ENCODE peak calls at places on chromosome 4, in six cellular contexts. K, A, W, Z, S and P are unnamed samples. For H3K27me3, the result is how much of the 10 kb centered on the place peaks cover.

GRCh38 chr4:171929477-171929876 is 116.3 kb downstream of the GALNTL6 start:
- DNase-seq in K (no peak), A (no peak), W (no peak), Z (no peak), S (no peak), P (no peak)

GRCh38 chr4:65508169-65508568 is 162.1 kb downstream of the EPHA5 start:
- DNase-seq in K (no peak), A (no peak), W (peak), Z (peak), S (no peak), P (no peak)

GRCh38 chr4:79209822-79210635 is 115.8 kb downstream of the NAA11 start:
- DNase-seq in K (no peak), A (no peak), W (no peak), Z (no peak), S (peak), P (peak)

GRCh38 chr4:75189976-75190375 is 257.1 kb downstream of the PARM1 start:
- DNase-seq in K (no peak), A (no peak), W (no peak), Z (peak), S (no peak), P (no peak)

GRCh38 chr4:87049508-87049907 is 114.7 kb downstream of the AFF1 start:
- DNase-seq in K (no peak), A (no peak), W (no peak), Z (no peak), S (no peak), P (no peak)

GRCh38 chr4:128335541-128335940 is 47.9 kb upstream of the PGRMC2 start:
- DNase-seq in K (no peak), A (no peak), W (no peak), Z (no peak), S (no peak), P (no peak)

GRCh38 chr4:164931551-164932324 is 45.7 kb downstream of the TRIM61 start:
- DNase-seq in K (no peak), A (no peak), W (no peak), Z (no peak), S (peak), P (peak)

GRCh38 chr4:104418313-104418712 is 76.4 kb downstream of the CXXC4 start:
- DNase-seq in K (no peak), A (no peak), W (no peak), Z (no peak), S (no peak), P (no peak)

GRCh38 chr4:89334311-89334710 is 26.7 kb upstream of the GPRIN3 start:
- DNase-seq in K (no peak), A (no peak), W (no peak), Z (no peak), S (no peak), P (no peak)

GRCh38 chr4:35325908-35326453 is 918.3 kb downstream of the ARAP2 start:
- DNase-seq in K (no peak), A (no peak), W (no peak), Z (no peak), S (no peak), P (no peak)

GRCh38 chr4:182169987-182170386 is 73.2 kb upstream of the TENM3 start:
- DNase-seq in K (no peak), A (no peak), W (no peak), Z (no peak), S (no peak), P (no peak)

GRCh38 chr4:73864365-73864764 is 4.8 kb upstream of the CXCL1 start:
- DNase-seq in K (no peak), A (no peak), W (no peak), Z (no peak), S (peak), P (no peak)

GRCh38 chr4:7861440-7861881 is 78.2 kb downstream of the AFAP1 start:
- DNase-seq in K (peak), A (peak), W (peak), Z (peak), S (peak), P (peak)

GRCh38 chr4:94221930-94222329 is 14.3 kb downstream of the SMARCAD1 start:
- DNase-seq in K (no peak), A (no peak), W (no peak), Z (no peak), S (no peak), P (no peak)

GRCh38 chr4:88792268-88792781 is 94.7 kb upstream of the NAP1L5 start:
- DNase-seq in K (no peak), A (no peak), W (peak), Z (peak), S (peak), P (peak)

GRCh38 chr4:143406523-143406922 is 69.8 kb downstream of the GAB1 start:
- DNase-seq in K (no peak), A (no peak), W (no peak), Z (peak), S (no peak), P (no peak)

GRCh38 chr4:1684756-1685603 is 867 bp upstream of the FAM53A start:
- DNase-seq in K (no peak), A (no peak), W (no peak), Z (no peak), S (no peak), P (no peak)

GRCh38 chr4:61773655-61774245 is 573.6 kb downstream of the ADGRL3 start:
- DNase-seq in K (no peak), A (no peak), W (no peak), Z (no peak), S (no peak), P (no peak)

GRCh38 chr4:185811509-185812364 is at the start of gene SORBS2:
- DNase-seq in K (no peak), A (no peak), W (peak), Z (peak), S (peak), P (no peak)

GRCh38 chr4:92328095-92328494 is 24.3 kb downstream of the GRID2 start:
- DNase-seq in K (no peak), A (no peak), W (no peak), Z (no peak), S (no peak), P (no peak)

GRCh38 chr4:2830632-2831610 is 12.7 kb upstream of the ADD1 start:
- DNase-seq in K (no peak), A (no peak), W (no peak), Z (no peak), S (no peak), P (no peak)

GRCh38 chr4:64341711-64342110 is 67.5 kb downstream of the TECRL start:
- DNase-seq in K (no peak), A (no peak), W (no peak), Z (no peak), S (no peak), P (no peak)

GRCh38 chr4:166012129-166013078 is 139.4 kb downstream of the TLL1 start:
- DNase-seq in K (no peak), A (no peak), W (no peak), Z (no peak), S (no peak), P (no peak)

GRCh38 chr4:81194286-81194685 is 20.7 kb downstream of the PRKG2 start:
- DNase-seq in K (no peak), A (no peak), W (no peak), Z (no peak), S (no peak), P (no peak)

GRCh38 chr4:188147176-188147575 is 7.9 kb downstream of the TRIML1 start:
- DNase-seq in K (no peak), A (no peak), W (no peak), Z (no peak), S (no peak), P (no peak)

GRCh38 chr4:91171217-91171616 is 1044.0 kb downstream of the CCSER1 start:
- DNase-seq in K (no peak), A (no peak), W (no peak), Z (no peak), S (no peak), P (no peak)

GRCh38 chr4:87100093-87100634 is 120.3 kb downstream of the KLHL8 start:
- DNase-seq in K (no peak), A (peak), W (no peak), Z (no peak), S (no peak), P (no peak)

GRCh38 chr4:36815536-36815935 is 429.0 kb upstream of the NWD2 start:
- DNase-seq in K (no peak), A (no peak), W (no peak), Z (no peak), S (no peak), P (no peak)
- H3K27me3 ChIP-seq in K (under half), A (under half), W (under half), Z (under half), S (under half), P (under half)

GRCh38 chr4:15425520-15425919 is 2.3 kb upstream of the C1QTNF7 start:
- DNase-seq in K (no peak), A (no peak), W (no peak), Z (no peak), S (no peak), P (no peak)

GRCh38 chr4:15427126-15427525 is 707 bp upstream of the C1QTNF7 start:
- DNase-seq in K (no peak), A (no peak), W (no peak), Z (peak), S (no peak), P (no peak)

GRCh38 chr4:15427715-15428114 is at the start of gene C1QTNF7:
- DNase-seq in K (no peak), A (no peak), W (no peak), Z (peak), S (no peak), P (no peak)

GRCh38 chr4:15423285-15423711 is 4.5 kb upstream of the C1QTNF7 start:
- DNase-seq in K (no peak), A (no peak), W (no peak), Z (no peak), S (no peak), P (no peak)

DNA sequence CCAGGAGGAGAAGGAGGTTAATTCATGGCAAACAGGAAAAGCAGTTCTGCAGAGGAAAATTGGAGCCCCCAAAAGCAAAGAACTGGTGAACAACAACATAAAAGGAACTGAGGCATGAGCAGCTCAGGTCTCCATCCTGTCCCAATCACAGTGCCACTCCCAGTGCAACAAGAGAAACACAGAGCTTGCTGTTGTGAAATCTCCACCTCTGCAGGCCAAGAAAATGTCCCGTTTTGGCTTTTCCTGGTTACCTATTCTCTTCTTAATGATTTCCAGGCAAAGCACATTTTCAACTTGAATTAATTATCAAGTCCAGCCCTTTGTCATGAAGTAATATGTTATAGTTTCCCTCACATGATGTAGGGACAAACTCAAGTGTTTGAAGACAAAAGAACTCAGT is 778 bp downstream of the C1QTNF7 start:
- DNase-seq in K (no peak), A (no peak), W (no peak), Z (no peak), S (no peak), P (no peak)
- H3K4me3 ChIP-seq in K (no peak), A (no peak), W (no peak), Z (no peak), S (no peak), P (no peak)

DNA sequence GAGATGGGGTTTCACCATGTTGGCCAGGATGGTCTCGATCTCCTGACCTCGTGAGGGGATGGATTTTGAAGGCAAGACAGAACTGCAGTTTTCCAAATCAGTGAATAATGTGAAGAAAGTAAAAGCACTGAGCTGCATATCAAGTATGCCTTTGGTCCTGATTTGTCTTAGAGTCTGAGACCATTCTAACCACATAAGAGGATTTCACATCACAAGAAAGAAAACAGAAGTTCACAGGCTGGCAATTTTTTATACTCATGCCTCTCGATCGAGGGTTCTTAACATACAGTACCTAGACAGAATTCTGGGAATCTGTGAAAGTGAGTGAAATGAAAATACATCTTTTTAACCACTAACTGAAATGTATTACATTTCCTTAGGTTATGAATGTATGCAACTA is 23.3 kb downstream of the CHIC2 start:
- DNase-seq in K (no peak), A (no peak), W (no peak), Z (no peak), S (no peak), P (no peak)
- H3K18ac ChIP-seq in K (no peak), A (no peak), W (no peak), Z (no peak), S (no peak), P (no peak)

DNA sequence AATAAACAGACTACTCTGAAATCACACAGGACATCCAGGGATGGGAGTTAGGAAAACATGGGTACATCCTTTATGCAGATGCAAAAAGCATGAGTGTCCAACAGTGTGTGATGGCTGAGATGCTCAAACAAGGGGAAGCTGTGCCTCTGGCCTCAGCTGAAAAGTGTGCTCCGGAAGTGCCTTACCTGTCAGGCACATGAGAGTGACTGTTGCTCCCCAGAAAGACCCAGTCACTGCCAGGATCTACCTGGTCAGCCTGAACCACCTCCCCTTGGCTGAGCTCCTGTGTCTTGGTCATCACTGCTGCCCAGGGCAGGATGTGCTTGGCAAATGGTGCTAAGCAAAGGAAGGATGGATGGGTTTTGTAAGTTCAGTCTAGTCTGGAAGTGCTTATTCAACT is 4.0 kb downstream of the PPP2R2C start:
- DNase-seq in K (no peak), A (no peak), W (no peak), Z (no peak), S (no peak), P (no peak)
- H3K27me3 ChIP-seq in K (under half), A (half or more), W (under half), Z (half or more), S (under half), P (under half)

GRCh38 chr4:126136922-126137781 is 822.4 kb downstream of the FAT4 start:
- DNase-seq in K (no peak), A (no peak), W (no peak), Z (no peak), S (no peak), P (no peak)
- H3K4me3 ChIP-seq in K (no peak), A (no peak), W (no peak), Z (no peak), S (no peak), P (no peak)

GRCh38 chr4:27123050-27123768 is 262.6 kb downstream of the STIM2 start:
- DNase-seq in K (peak), A (peak), W (no peak), Z (no peak), S (peak), P (no peak)
- H3K18ac ChIP-seq in K (peak), A (no peak), W (no peak), Z (no peak), S (peak), P (no peak)

DNA sequence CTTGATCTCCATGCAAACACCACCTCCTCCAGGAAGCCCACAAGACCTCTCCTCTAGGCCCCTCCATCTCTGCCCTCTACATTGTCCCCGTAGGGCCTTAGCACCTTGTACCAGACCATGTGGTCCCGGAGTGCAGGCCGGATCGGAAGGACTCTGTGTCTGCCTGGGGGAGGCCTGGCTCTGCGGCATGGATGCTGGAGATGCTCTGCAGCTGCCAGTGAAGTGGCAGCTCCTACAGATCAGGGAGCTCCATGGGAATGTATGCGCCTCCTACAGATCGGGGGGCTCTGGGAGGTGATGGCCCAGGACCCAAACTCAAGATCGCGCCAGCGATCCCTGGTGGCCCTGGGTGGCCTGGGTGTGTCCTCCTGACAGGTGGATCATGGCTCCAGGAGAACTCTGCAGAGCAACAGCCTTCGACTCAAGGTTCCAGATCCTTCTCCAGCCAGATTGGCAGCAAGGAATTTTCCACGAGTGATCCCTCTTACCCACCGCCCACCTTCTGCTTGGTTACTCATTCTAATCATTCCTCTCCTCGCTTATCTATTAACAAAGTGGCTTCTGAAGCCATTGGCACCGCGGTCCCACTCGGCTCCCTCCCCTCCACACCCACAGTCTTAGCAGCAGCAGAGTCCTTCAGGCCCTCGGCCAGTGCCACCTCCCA is 67.3 kb downstream of the ADRA2C start:
- DNase-seq in K (no peak), A (no peak), W (no peak), Z (no peak), S (no peak), P (no peak)
- H3K27me3 ChIP-seq in K (under half), A (under half), W (under half), Z (under half), S (under half), P (under half)